ENCODE peak calls at places on chromosomes 3 and 15, in seven cellular contexts. F, T, P, I, V, A and U are unnamed samples.

GRCh38 chr3:46489406-46489805 is 8.4 kb upstream of the RTP3 start:
- DNase-seq in P (no peak), T (no peak), A (no peak), F (no peak), I (no peak), V (no peak), U (no peak)

GRCh38 chr3:150870406-150870805 is 34.8 kb downstream of the MINDY4B start:
- DNase-seq in P (peak; percentile 55), F (no peak), T (no peak), A (no peak), I (no peak), V (peak; percentile 15), U (no peak)

GRCh38 chr3:131361464-131362421 is 19.8 kb upstream of the NUDT16 start:
- DNase-seq in V (peak; percentile 45), T (peak; percentile 88), P (no peak), A (peak; percentile 37), F (peak; percentile 56), I (peak; percentile 94), U (peak; percentile 16)

GRCh38 chr15:58447244-58448010 is 15.6 kb downstream of the LIPC start:
- DNase-seq in A (no peak), T (no peak), I (no peak), F (no peak), V (peak; percentile 95), P (peak; percentile 59), U (no peak)

GRCh38 chr3:157379741-157380140 is 56.9 kb upstream of the PTX3 start:
- DNase-seq in P (no peak), A (no peak), V (no peak), T (no peak), I (no peak), F (no peak), U (no peak)

GRCh38 chr3:142259359-142259758 is 34.0 kb upstream of the GK5 start:
- DNase-seq in F (no peak), V (no peak), A (no peak), T (no peak), I (no peak), P (no peak), U (no peak)

GRCh38 chr3:105867690-105868449 is 942 bp downstream of the CBLB start:
- DNase-seq in I (no peak), A (no peak), F (no peak), P (no peak), T (no peak), V (peak; percentile 42), U (no peak)

GRCh38 chr3:51963951-51964451 is 3.3 kb downstream of the PCBP4 start:
- DNase-seq in I (no peak), F (no peak), P (no peak), T (peak; percentile 82), A (no peak), V (no peak), U (no peak)

GRCh38 chr3:136070953-136071949 is 105.7 kb downstream of the PPP2R3A start:
- DNase-seq in A (no peak), T (peak; percentile 55), P (no peak), V (peak; percentile 38), F (peak; percentile 7), I (peak; percentile 59), U (no peak)

GRCh38 chr3:120850326-120851295 is 57.4 kb upstream of the STXBP5L start:
- DNase-seq in F (no peak), I (no peak), T (no peak), V (no peak), A (no peak), P (no peak), U (no peak)

GRCh38 chr15:39406485-39406884 is 174.4 kb upstream of the THBS1 start:
- DNase-seq in P (no peak), V (no peak), F (no peak), T (no peak), A (no peak), I (no peak), U (no peak)

DNA sequence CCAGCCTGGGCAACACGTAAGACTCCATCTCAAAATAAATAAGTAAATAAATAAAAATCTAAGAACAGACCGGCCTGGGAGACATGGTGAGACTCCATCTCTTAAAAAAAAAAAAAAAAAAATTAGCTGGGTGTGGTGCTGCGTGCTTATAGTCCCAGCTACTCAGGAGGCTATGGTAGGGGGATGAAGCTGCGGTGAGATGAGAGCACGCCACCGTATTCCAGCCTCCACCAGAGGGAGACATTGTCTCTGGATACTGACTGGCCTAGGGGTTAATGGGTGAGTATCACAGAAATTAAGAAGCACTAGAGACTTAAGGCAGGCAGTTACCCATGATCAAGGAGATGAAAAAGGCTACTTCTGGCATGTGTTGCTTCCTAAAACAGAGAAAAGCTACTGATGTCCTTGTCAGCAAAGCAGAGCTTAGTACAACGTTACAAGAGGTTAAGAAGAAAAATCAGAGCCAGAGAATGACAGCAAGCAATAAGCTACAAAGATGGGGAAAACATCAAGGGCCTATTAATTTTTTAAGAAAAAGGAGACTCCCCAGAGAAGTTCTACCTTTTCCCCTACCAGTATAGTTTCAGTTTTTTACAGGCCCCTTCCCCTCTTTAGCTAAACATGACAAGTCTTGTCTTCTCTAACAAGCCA is 8.6 kb downstream of the TFRC start:
- DNase-seq in F (peak; percentile 67), T (no peak), A (peak; percentile 50), I (peak; percentile 79), V (peak; percentile 53), P (no peak), U (peak; percentile 75)
- TF ChIP-seq CTCF in F (peak; percentile 65), T (peak; percentile 75), A (peak; percentile 81), I (peak; percentile 90), V (peak; percentile 84), P (peak; percentile 84), U (peak; percentile 63)

GRCh38 chr15:48636511-48636910 is 9.0 kb downstream of the FBN1 start:
- DNase-seq in P (no peak), F (no peak), V (peak; percentile 90), I (no peak), T (no peak), A (no peak), U (no peak)
- TF ChIP-seq CTCF in P (no peak), F (no peak), V (no peak), I (no peak), T (no peak), A (no peak), U (no peak)

GRCh38 chr3:161927131-161927530 is 430.5 kb downstream of the OTOL1 start:
- DNase-seq in T (no peak), P (no peak), I (no peak), A (no peak), F (no peak), V (no peak), U (no peak)

GRCh38 chr3:161920196-161920595 is 423.6 kb downstream of the OTOL1 start:
- DNase-seq in A (no peak), T (no peak), F (no peak), I (no peak), V (no peak), P (no peak), U (no peak)

DNA sequence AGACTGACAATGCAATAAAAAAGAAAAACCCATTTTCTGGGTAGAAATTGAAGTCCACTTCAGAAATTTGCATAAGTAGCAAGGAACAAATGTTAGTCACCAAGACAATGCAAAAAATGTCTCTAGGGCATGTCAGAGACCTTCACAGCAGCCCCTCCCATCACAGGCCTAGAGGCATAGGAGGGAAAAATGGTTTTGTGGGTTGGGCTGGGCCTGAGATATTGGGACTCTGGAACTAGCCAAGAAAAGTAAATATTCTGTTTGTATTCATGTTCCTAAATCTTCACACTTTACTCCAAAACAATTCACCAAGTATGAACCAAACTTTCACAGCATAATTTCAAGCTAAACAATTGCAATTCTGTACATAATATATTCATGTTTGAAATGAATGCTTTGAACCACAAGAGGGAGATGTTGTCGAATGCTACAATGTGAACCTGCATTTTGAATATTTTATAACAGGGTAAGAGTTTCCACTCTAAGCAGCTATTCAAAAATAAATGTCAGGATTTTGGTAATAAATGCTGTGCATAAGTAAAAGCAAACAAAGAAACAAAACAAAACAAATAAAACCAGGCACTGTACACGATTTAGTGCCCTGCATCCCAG is 429.2 kb downstream of the OTOL1 start:
- DNase-seq in P (no peak), A (no peak), F (no peak), T (no peak), I (no peak), V (no peak), U (no peak)
- TF ChIP-seq CTCF in P (no peak), A (no peak), F (peak; percentile 45), T (no peak), I (no peak), V (no peak), U (no peak)

GRCh38 chr15:46786886-46787285 is 930.4 kb upstream of the SEMA6D start:
- DNase-seq in F (no peak), V (no peak), A (no peak), T (no peak), I (peak; percentile 54), P (no peak), U (no peak)
- TF ChIP-seq CTCF in F (no peak), V (no peak), A (no peak), T (no peak), I (no peak), P (peak; percentile 9), U (no peak)

DNA sequence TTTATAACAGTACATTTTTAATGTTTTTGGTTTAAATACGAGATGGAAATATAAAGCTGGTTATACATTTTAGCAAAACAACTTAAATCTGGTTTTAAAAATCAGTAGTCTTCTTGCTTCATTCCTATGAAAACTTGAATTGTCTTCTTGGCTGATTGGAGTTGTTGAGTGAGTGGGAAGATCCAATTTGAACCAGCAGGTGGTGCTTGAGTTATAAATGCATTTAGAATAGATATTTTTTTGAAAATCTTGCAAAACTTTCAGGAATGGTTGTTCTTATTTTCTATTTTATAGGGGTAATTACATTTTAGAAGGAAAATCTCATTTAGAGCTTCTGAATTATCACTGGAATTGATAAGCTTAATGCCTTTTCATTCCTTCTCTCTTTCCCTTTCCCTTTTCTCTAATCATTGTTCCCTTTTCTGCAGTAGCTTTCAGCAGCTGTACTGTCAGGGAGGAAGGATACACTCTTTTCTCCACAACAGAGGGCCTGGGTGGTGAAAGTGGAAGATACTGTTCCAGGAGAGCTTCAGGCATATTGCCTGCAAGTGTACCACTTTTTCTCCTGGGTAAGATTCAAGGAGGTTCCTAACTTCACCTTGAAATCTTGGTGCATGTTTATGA is 335.6 kb downstream of the NLGN1 start:
- DNase-seq in A (no peak), I (peak; percentile 58), P (no peak), V (peak; percentile 63), T (no peak), F (no peak), U (no peak)
- TF ChIP-seq CTCF in A (peak; percentile 5), I (peak; percentile 12), P (peak; percentile 40), V (peak; percentile 70), T (peak; percentile 12), F (peak; percentile 64), U (no peak)

GRCh38 chr15:64381000-64381751 is at the start of gene PCLAF:
- DNase-seq in I (peak; percentile 97), P (peak; percentile 60), V (peak; percentile 95), T (peak; percentile 96), A (peak; percentile 88), F (peak; percentile 92), U (peak; percentile 99)
- TF ChIP-seq CTCF in I (no peak), P (no peak), V (no peak), T (no peak), A (no peak), F (no peak), U (no peak)

GRCh38 chr3:57335273-57335938 is 42.9 kb upstream of the ASB14 start:
- DNase-seq in V (no peak), A (no peak), F (no peak), P (no peak), T (no peak), I (no peak), U (no peak)

GRCh38 chr3:57331078-57331477 is 38.6 kb upstream of the ASB14 start:
- DNase-seq in F (no peak), T (no peak), P (no peak), A (no peak), V (no peak), I (no peak), U (no peak)
- TF ChIP-seq CTCF in F (no peak), T (no peak), P (no peak), A (peak; percentile 1), V (no peak), I (no peak), U (no peak)